ENCODE peak calls at places on chromosome 22, in nine cellular contexts. B is stimulated activated CD4-positive, alpha-beta T cell treated with anti-CD3 and anti-CD28 coated beads, Interleukin-12 subunit alpha, Interleukin-12 subunit beta, amount 100 ng/mL, for 24 hours; U is CD4-positive, alpha-beta memory T cell; O is GM23338; A is T-helper 17 cell; K is HL-60; L is hippocampal formation; S is activated T-cell treated with anti-CD3 and anti-CD28 coated beads, Interleukin-2, amount 50 U/mL, for 72 hours; M is central memory CD4-positive, alpha-beta T cell. F is an unnamed sample.

GRCh38 chr22:24214467-24215285 is 30.2 kb downstream of the GGT5 start:
- DNase-seq in B (no peak), U (no peak), O (no peak), A (no peak), K (no peak), L (no peak), S (no peak), M (no peak), F (no peak)

GRCh38 chr22:40720538-40721256 is 41.4 kb downstream of the MCHR1 start:
- DNase-seq in B (no peak), U (no peak), O (no peak), A (no peak), K (no peak), L (no peak), S (no peak), M (no peak), F (no peak)

GRCh38 chr22:27625769-27626674 is 175.5 kb downstream of the MN1 start:
- DNase-seq in B (no peak), U (no peak), O (no peak), A (no peak), K (no peak), L (no peak), S (no peak), M (no peak), F (no peak)

GRCh38 chr22:41286639-41287091 is 678 bp upstream of the RANGAP1 start:
- DNase-seq in B (no peak), U (no peak), O (no peak), A (no peak), K (peak), L (no peak), S (peak), M (no peak), F (no peak)

GRCh38 chr22:29302681-29303465 is 3.6 kb upstream of the GAS2L1 start:
- DNase-seq in B (no peak), U (no peak), O (peak), A (no peak), K (no peak), L (no peak), S (no peak), M (no peak), F (peak)

GRCh38 chr22:48576333-48577013 is 1251.2 kb downstream of the BRD1 start:
- DNase-seq in B (no peak), U (no peak), O (peak), A (no peak), K (no peak), L (peak), S (peak), M (no peak), F (no peak)

GRCh38 chr22:41009222-41009948 is 58.2 kb downstream of the RBX1 start:
- DNase-seq in B (no peak), U (no peak), O (no peak), A (no peak), K (peak), L (no peak), S (no peak), M (no peak), F (no peak)

GRCh38 chr22:43273902-43274484 is 69.2 kb downstream of the SCUBE1 start:
- DNase-seq in B (no peak), U (peak), O (peak), A (no peak), K (peak), L (no peak), S (peak), M (peak), F (peak)

GRCh38 chr22:40036591-40037225 is 42.0 kb downstream of the FAM83F start:
- DNase-seq in B (peak), U (peak), O (peak), A (no peak), K (peak), L (peak), S (peak), M (peak), F (no peak)

GRCh38 chr22:25388866-25389540 is 169.6 kb downstream of the CRYBB2 start:
- DNase-seq in B (no peak), U (no peak), O (no peak), A (no peak), K (no peak), L (no peak), S (no peak), M (no peak), F (no peak)

GRCh38 chr22:44489817-44490216 is 8.2 kb downstream of the RTL6 start:
- DNase-seq in B (no peak), U (no peak), O (peak), A (no peak), K (no peak), L (no peak), S (no peak), M (no peak), F (no peak)

GRCh38 chr22:43449205-43449830 is 37.5 kb downstream of the MPPED1 start:
- DNase-seq in B (no peak), U (no peak), O (peak), A (no peak), K (no peak), L (no peak), S (no peak), M (no peak), F (no peak)